ENCODE peak calls at places on chromosomes 3 and 15, in ten cellular contexts. One of them, this sample, is unnamed.

GRCh38 chr3:17213102-17213501 is 328.3 kb downstream of the PLCL2 start:
- DNase-seq in HCEC 1CT: peak; percentile 61
- DNase-seq in HCT116: no peak
- DNase-seq in T-cell: no peak
- DNase-seq in ureter: no peak
- DNase-seq in mesenteric fat pad: no peak
- DNase-seq in GM10248: no peak
- DNase-seq in Calu3: no peak
- DNase-seq in GM12892: no peak
- DNase-seq in PC-3: peak; percentile 90
- DNase-seq in this sample: peak; percentile 21

GRCh38 chr3:188567478-188568195 is 413.7 kb downstream of the LPP start:
- DNase-seq in GM12892: no peak
- DNase-seq in T-cell: no peak
- DNase-seq in GM10248: no peak
- DNase-seq in HCT116: no peak
- DNase-seq in ureter: no peak
- DNase-seq in mesenteric fat pad: no peak
- DNase-seq in HCEC 1CT: peak; percentile 33
- DNase-seq in PC-3: peak; percentile 63
- DNase-seq in Calu3: no peak
- DNase-seq in this sample: no peak

GRCh38 chr3:122111974-122112373 is 56.8 kb downstream of the CD86 start:
- DNase-seq in PC-3: no peak
- DNase-seq in mesenteric fat pad: no peak
- DNase-seq in HCEC 1CT: no peak
- DNase-seq in GM10248: no peak
- DNase-seq in GM12892: no peak
- DNase-seq in Calu3: no peak
- DNase-seq in T-cell: no peak
- DNase-seq in HCT116: no peak
- DNase-seq in ureter: no peak
- DNase-seq in this sample: no peak

GRCh38 chr3:48217449-48217848 is 5.8 kb upstream of the CAMP start:
- DNase-seq in Calu3: no peak
- DNase-seq in GM10248: no peak
- DNase-seq in GM12892: no peak
- DNase-seq in HCT116: no peak
- DNase-seq in ureter: no peak
- DNase-seq in PC-3: no peak
- DNase-seq in T-cell: no peak
- DNase-seq in HCEC 1CT: no peak
- DNase-seq in mesenteric fat pad: no peak
- DNase-seq in this sample: no peak

GRCh38 chr3:38453914-38454178 is 156 bp downstream of the ACVR2B start:
- DNase-seq in GM10248: no peak
- DNase-seq in HCEC 1CT: no peak
- DNase-seq in Calu3: no peak
- DNase-seq in ureter: no peak
- DNase-seq in T-cell: no peak
- DNase-seq in mesenteric fat pad: no peak
- DNase-seq in HCT116: no peak
- DNase-seq in GM12892: no peak
- DNase-seq in PC-3: no peak
- DNase-seq in this sample: no peak

GRCh38 chr3:7978104-7978457 is 523.5 kb upstream of the LMCD1 start:
- DNase-seq in GM10248: no peak
- DNase-seq in PC-3: no peak
- DNase-seq in GM12892: no peak
- DNase-seq in ureter: no peak
- DNase-seq in T-cell: no peak
- DNase-seq in Calu3: no peak
- DNase-seq in mesenteric fat pad: no peak
- DNase-seq in HCEC 1CT: no peak
- DNase-seq in HCT116: no peak
- DNase-seq in this sample: no peak

GRCh38 chr3:151697496-151697895 is 36.2 kb upstream of the AADACL2 start:
- DNase-seq in mesenteric fat pad: no peak
- DNase-seq in HCT116: no peak
- DNase-seq in PC-3: no peak
- DNase-seq in GM12892: no peak
- DNase-seq in ureter: no peak
- DNase-seq in Calu3: peak; percentile 10
- DNase-seq in HCEC 1CT: no peak
- DNase-seq in GM10248: no peak
- DNase-seq in T-cell: no peak
- DNase-seq in this sample: no peak

GRCh38 chr3:23761440-23761896 is 44.3 kb upstream of the UBE2E1 start:
- DNase-seq in ureter: no peak
- DNase-seq in GM10248: peak; percentile 47
- DNase-seq in HCEC 1CT: peak; percentile 71
- DNase-seq in HCT116: peak; percentile 44
- DNase-seq in PC-3: peak; percentile 71
- DNase-seq in GM12892: no peak
- DNase-seq in T-cell: no peak
- DNase-seq in mesenteric fat pad: no peak
- DNase-seq in Calu3: peak; percentile 44
- DNase-seq in this sample: peak; percentile 44

GRCh38 chr3:44669760-44670159 is 21.2 kb downstream of the ZNF35 start:
- DNase-seq in mesenteric fat pad: no peak
- DNase-seq in PC-3: no peak
- DNase-seq in T-cell: no peak
- DNase-seq in ureter: no peak
- DNase-seq in HCT116: no peak
- DNase-seq in HCEC 1CT: no peak
- DNase-seq in Calu3: no peak
- DNase-seq in GM10248: no peak
- DNase-seq in GM12892: no peak
- DNase-seq in this sample: no peak

GRCh38 chr3:155871746-155872158 is 1.3 kb downstream of the GMPS start:
- DNase-seq in GM12892: no peak
- DNase-seq in HCT116: no peak
- DNase-seq in mesenteric fat pad: no peak
- DNase-seq in ureter: no peak
- DNase-seq in Calu3: no peak
- DNase-seq in GM10248: no peak
- DNase-seq in T-cell: no peak
- DNase-seq in PC-3: no peak
- DNase-seq in HCEC 1CT: no peak
- DNase-seq in this sample: no peak

GRCh38 chr15:66231421-66232266 is 21.9 kb downstream of the MEGF11 start:
- DNase-seq in PC-3: no peak
- DNase-seq in HCEC 1CT: peak; percentile 9
- DNase-seq in ureter: no peak
- DNase-seq in HCT116: no peak
- DNase-seq in Calu3: no peak
- DNase-seq in mesenteric fat pad: no peak
- DNase-seq in GM10248: no peak
- DNase-seq in GM12892: no peak
- DNase-seq in T-cell: no peak
- DNase-seq in this sample: no peak

GRCh38 chr15:63052961-63053698 is 10.6 kb downstream of the TPM1 start:
- DNase-seq in GM10248: no peak
- DNase-seq in HCEC 1CT: peak; percentile 76
- DNase-seq in mesenteric fat pad: no peak
- DNase-seq in HCT116: no peak
- DNase-seq in GM12892: no peak
- DNase-seq in ureter: peak; percentile 63
- DNase-seq in PC-3: no peak
- DNase-seq in T-cell: no peak
- DNase-seq in Calu3: no peak
- DNase-seq in this sample: no peak

GRCh38 chr3:184907941-184908649 is 96.1 kb downstream of the VPS8 start:
- DNase-seq in GM12892: no peak
- DNase-seq in PC-3: no peak
- DNase-seq in HCEC 1CT: no peak
- DNase-seq in GM10248: no peak
- DNase-seq in mesenteric fat pad: peak; percentile 86
- DNase-seq in T-cell: no peak
- DNase-seq in HCT116: no peak
- DNase-seq in ureter: no peak
- DNase-seq in Calu3: no peak
- DNase-seq in this sample: no peak

GRCh38 chr3:108315767-108316301 is 19.5 kb downstream of the HHLA2 start:
- DNase-seq in HCEC 1CT: no peak
- DNase-seq in PC-3: no peak
- DNase-seq in GM10248: no peak
- DNase-seq in Calu3: no peak
- DNase-seq in HCT116: no peak
- DNase-seq in ureter: no peak
- DNase-seq in GM12892: no peak
- DNase-seq in mesenteric fat pad: no peak
- DNase-seq in T-cell: no peak
- DNase-seq in this sample: no peak

GRCh38 chr3:8491246-8491645 is 10.4 kb upstream of the LMCD1 start:
- DNase-seq in GM10248: no peak
- DNase-seq in mesenteric fat pad: no peak
- DNase-seq in HCEC 1CT: no peak
- DNase-seq in ureter: no peak
- DNase-seq in Calu3: no peak
- DNase-seq in PC-3: no peak
- DNase-seq in HCT116: no peak
- DNase-seq in T-cell: no peak
- DNase-seq in GM12892: no peak
- DNase-seq in this sample: no peak

GRCh38 chr15:97904196-97904572 is 56.3 kb upstream of the ARRDC4 start:
- DNase-seq in HCT116: peak; percentile 41
- DNase-seq in GM10248: peak; percentile 18
- DNase-seq in PC-3: peak; percentile 62
- DNase-seq in Calu3: peak; percentile 89
- DNase-seq in ureter: peak; percentile 58
- DNase-seq in mesenteric fat pad: no peak
- DNase-seq in HCEC 1CT: peak; percentile 13
- DNase-seq in GM12892: peak; percentile 9
- DNase-seq in T-cell: no peak
- DNase-seq in this sample: peak; percentile 76

GRCh38 chr3:40801276-40801675 is 276.5 kb downstream of the ZNF621 start:
- DNase-seq in Calu3: no peak
- DNase-seq in PC-3: no peak
- DNase-seq in ureter: no peak
- DNase-seq in HCEC 1CT: peak; percentile 43
- DNase-seq in GM12892: no peak
- DNase-seq in T-cell: no peak
- DNase-seq in HCT116: no peak
- DNase-seq in mesenteric fat pad: no peak
- DNase-seq in GM10248: no peak
- DNase-seq in this sample: no peak

GRCh38 chr15:90315276-90315982 is 36.7 kb upstream of the ZNF774 start:
- DNase-seq in Calu3: no peak
- DNase-seq in GM12892: no peak
- DNase-seq in HCEC 1CT: peak; percentile 62
- DNase-seq in PC-3: peak; percentile 47
- DNase-seq in HCT116: no peak
- DNase-seq in mesenteric fat pad: peak; percentile 82
- DNase-seq in ureter: peak; percentile 85
- DNase-seq in GM10248: no peak
- DNase-seq in T-cell: no peak
- DNase-seq in this sample: peak; percentile 25

GRCh38 chr3:194657439-194657838 is 14.6 kb downstream of the LSG1 start:
- DNase-seq in GM10248: no peak
- DNase-seq in T-cell: no peak
- DNase-seq in Calu3: no peak
- DNase-seq in GM12892: no peak
- DNase-seq in PC-3: no peak
- DNase-seq in mesenteric fat pad: no peak
- DNase-seq in HCEC 1CT: no peak
- DNase-seq in HCT116: no peak
- DNase-seq in ureter: no peak
- DNase-seq in this sample: no peak

GRCh38 chr3:146598486-146598885 is 6.7 kb downstream of the PLSCR5 start:
- DNase-seq in mesenteric fat pad: no peak
- DNase-seq in GM10248: no peak
- DNase-seq in T-cell: no peak
- DNase-seq in HCT116: no peak
- DNase-seq in Calu3: no peak
- DNase-seq in ureter: no peak
- DNase-seq in GM12892: no peak
- DNase-seq in PC-3: peak; percentile 32
- DNase-seq in HCEC 1CT: peak; percentile 30
- DNase-seq in this sample: no peak

GRCh38 chr15:76988874-76989780 is 5.8 kb upstream of the PSTPIP1 start:
- DNase-seq in GM10248: no peak
- DNase-seq in Calu3: no peak
- DNase-seq in HCEC 1CT: no peak
- DNase-seq in mesenteric fat pad: peak; percentile 60
- DNase-seq in ureter: no peak
- DNase-seq in GM12892: no peak
- DNase-seq in T-cell: no peak
- DNase-seq in HCT116: no peak
- DNase-seq in PC-3: no peak
- DNase-seq in this sample: no peak

GRCh38 chr3:64650710-64651109 is 37.1 kb downstream of the ADAMTS9 start:
- DNase-seq in GM12892: no peak
- DNase-seq in Calu3: no peak
- DNase-seq in PC-3: no peak
- DNase-seq in T-cell: no peak
- DNase-seq in GM10248: no peak
- DNase-seq in HCT116: no peak
- DNase-seq in ureter: no peak
- DNase-seq in mesenteric fat pad: no peak
- DNase-seq in HCEC 1CT: peak; percentile 3
- DNase-seq in this sample: no peak

GRCh38 chr3:17831366-17831765 is 88.9 kb upstream of the TBC1D5 start:
- DNase-seq in GM12892: no peak
- DNase-seq in mesenteric fat pad: no peak
- DNase-seq in Calu3: no peak
- DNase-seq in GM10248: no peak
- DNase-seq in PC-3: peak; percentile 56
- DNase-seq in HCEC 1CT: peak; percentile 68
- DNase-seq in HCT116: no peak
- DNase-seq in ureter: no peak
- DNase-seq in T-cell: no peak
- DNase-seq in this sample: no peak

GRCh38 chr3:171561601-171562323 is 101.6 kb upstream of the TNIK start:
- DNase-seq in HCT116: no peak
- DNase-seq in HCEC 1CT: no peak
- DNase-seq in T-cell: no peak
- DNase-seq in ureter: no peak
- DNase-seq in Calu3: no peak
- DNase-seq in PC-3: no peak
- DNase-seq in mesenteric fat pad: no peak
- DNase-seq in GM10248: no peak
- DNase-seq in GM12892: no peak
- DNase-seq in this sample: no peak

GRCh38 chr3:80677796-80678195 is 910.0 kb upstream of the ROBO1 start:
- DNase-seq in GM10248: no peak
- DNase-seq in PC-3: peak; percentile 55
- DNase-seq in ureter: no peak
- DNase-seq in HCEC 1CT: no peak
- DNase-seq in mesenteric fat pad: no peak
- DNase-seq in HCT116: no peak
- DNase-seq in Calu3: no peak
- DNase-seq in T-cell: no peak
- DNase-seq in GM12892: no peak
- DNase-seq in this sample: no peak

GRCh38 chr3:186882881-186883685 is 40.6 kb downstream of the ADIPOQ start:
- DNase-seq in HCT116: peak; percentile 48
- DNase-seq in ureter: no peak
- DNase-seq in mesenteric fat pad: no peak
- DNase-seq in T-cell: no peak
- DNase-seq in PC-3: peak; percentile 88
- DNase-seq in Calu3: no peak
- DNase-seq in GM10248: no peak
- DNase-seq in HCEC 1CT: peak; percentile 90
- DNase-seq in GM12892: no peak
- DNase-seq in this sample: peak; percentile 94

GRCh38 chr3:58612825-58613224 is 35.6 kb upstream of the FAM107A start:
- DNase-seq in mesenteric fat pad: no peak
- DNase-seq in Calu3: no peak
- DNase-seq in GM10248: no peak
- DNase-seq in T-cell: no peak
- DNase-seq in GM12892: no peak
- DNase-seq in PC-3: no peak
- DNase-seq in HCT116: no peak
- DNase-seq in ureter: no peak
- DNase-seq in HCEC 1CT: no peak
- DNase-seq in this sample: no peak

GRCh38 chr3:127887321-127887720 is 27.7 kb upstream of the KBTBD12 start:
- DNase-seq in T-cell: no peak
- DNase-seq in HCT116: no peak
- DNase-seq in PC-3: peak; percentile 42
- DNase-seq in GM10248: no peak
- DNase-seq in Calu3: no peak
- DNase-seq in GM12892: no peak
- DNase-seq in HCEC 1CT: peak; percentile 59
- DNase-seq in ureter: no peak
- DNase-seq in mesenteric fat pad: no peak
- DNase-seq in this sample: peak; percentile 13

This sample was measured in HFFc6.